ENCODE peak calls at places on chromosome 16, in six cellular contexts. C is transverse colon, P is body of pancreas, V is heart left ventricle, R is IMR-90, Z is spleen. Y is an unnamed sample.

GRCh38 chr16:3654249-3654991 is at the start of gene DNASE1:
- DNase-seq in Z (peak), P (peak), C (peak), V (peak), R (peak), Y (peak)

GRCh38 chr16:81863630-81864352 is 84.7 kb downstream of the PLCG2 start:
- DNase-seq in R (no peak), P (no peak), C (peak), V (no peak), Z (no peak), Y (no peak)

GRCh38 chr16:85736924-85737323 is 14.0 kb downstream of the C16orf74 start:
- DNase-seq in P (no peak), Z (no peak), R (no peak), C (no peak), V (no peak), Y (no peak)

GRCh38 chr16:86019446-86020047 is 120.6 kb downstream of the IRF8 start:
- DNase-seq in P (no peak), Z (no peak), V (no peak), R (no peak), C (no peak), Y (peak)

GRCh38 chr16:81004646-81005353 is 1.9 kb downstream of the CMC2 start:
- DNase-seq in V (no peak), C (no peak), R (peak), P (peak), Z (no peak), Y (no peak)

GRCh38 chr16:57643902-57644301 is 15.5 kb downstream of the ADGRG1 start:
- DNase-seq in P (no peak), C (no peak), R (no peak), V (no peak), Z (no peak), Y (no peak)

GRCh38 chr16:86252596-86252995 is 257.7 kb upstream of the FOXF1 start:
- DNase-seq in R (peak), P (no peak), V (no peak), C (peak), Z (peak), Y (no peak)

GRCh38 chr16:49463529-49463928 is 89.9 kb downstream of the C16orf78 start:
- DNase-seq in C (peak), V (no peak), R (no peak), P (peak), Z (peak), Y (peak)

GRCh38 chr16:87531418-87531817 is 38.6 kb upstream of the ZCCHC14 start:
- DNase-seq in C (no peak), R (no peak), P (no peak), V (no peak), Z (no peak), Y (no peak)

GRCh38 chr16:2856061-2856670 is 1.8 kb downstream of the PRSS22 start:
- DNase-seq in R (no peak), Z (peak), P (peak), V (no peak), C (peak), Y (no peak)

GRCh38 chr16:23107878-23108277 is 41.4 kb downstream of the USP31 start:
- DNase-seq in V (no peak), R (no peak), P (no peak), C (no peak), Z (no peak), Y (no peak)

GRCh38 chr16:48676836-48677235 is 66.9 kb upstream of the N4BP1 start:
- DNase-seq in C (no peak), P (no peak), Z (no peak), R (peak), V (no peak), Y (no peak)

GRCh38 chr16:85446846-85447656 is 166.1 kb upstream of the GSE1 start:
- DNase-seq in R (no peak), P (peak), C (peak), V (no peak), Z (peak), Y (no peak)

GRCh38 chr16:75620326-75621169 is 2.5 kb downstream of the ADAT1 start:
- DNase-seq in Z (peak), C (peak), P (no peak), V (no peak), R (no peak), Y (no peak)

GRCh38 chr16:80743772-80744171 is 60.6 kb downstream of the CDYL2 start:
- DNase-seq in Z (no peak), R (peak), P (no peak), V (no peak), C (no peak), Y (no peak)

DNA sequence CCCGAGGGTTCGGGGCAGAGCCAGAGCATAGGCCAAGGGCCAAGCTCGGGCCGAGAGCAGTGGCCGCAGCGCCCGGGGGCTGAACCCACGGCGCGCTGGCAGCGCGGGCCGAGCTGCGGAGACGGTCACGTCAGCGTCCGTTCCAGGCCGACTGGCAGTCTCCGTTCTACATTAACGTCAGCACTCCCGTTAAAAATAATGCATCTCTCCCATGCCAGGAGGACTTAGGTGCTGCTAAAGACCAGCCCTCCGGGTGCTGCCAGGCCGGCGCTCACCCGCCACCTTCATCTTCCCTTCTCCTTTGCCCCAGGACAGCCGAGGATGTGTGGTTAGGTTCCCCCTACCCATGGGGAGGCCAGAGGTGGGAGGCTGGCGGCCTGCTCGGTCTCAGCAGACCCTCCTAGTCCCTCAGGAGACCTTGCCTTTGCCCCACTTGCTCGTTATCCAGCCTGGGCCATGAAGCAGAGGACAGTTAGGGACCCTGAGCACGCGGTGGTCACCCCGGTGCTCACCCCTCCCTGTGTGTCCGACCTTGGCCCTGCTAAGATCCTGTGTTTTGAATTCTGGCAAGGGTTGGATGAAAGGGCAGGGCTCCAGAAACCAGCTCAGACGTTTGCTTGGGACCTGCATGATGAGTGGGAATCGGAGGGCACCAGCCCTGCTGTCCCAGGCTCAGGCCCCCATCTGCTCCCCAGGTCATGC is 570 bp downstream of the MPG start:
- DNase-seq in C (no peak), Z (peak), V (peak), R (peak), P (peak), Y (no peak)
- H3K4me3 ChIP-seq in C (peak), Z (peak), V (peak), R (peak), P (peak), Y (peak)

DNA sequence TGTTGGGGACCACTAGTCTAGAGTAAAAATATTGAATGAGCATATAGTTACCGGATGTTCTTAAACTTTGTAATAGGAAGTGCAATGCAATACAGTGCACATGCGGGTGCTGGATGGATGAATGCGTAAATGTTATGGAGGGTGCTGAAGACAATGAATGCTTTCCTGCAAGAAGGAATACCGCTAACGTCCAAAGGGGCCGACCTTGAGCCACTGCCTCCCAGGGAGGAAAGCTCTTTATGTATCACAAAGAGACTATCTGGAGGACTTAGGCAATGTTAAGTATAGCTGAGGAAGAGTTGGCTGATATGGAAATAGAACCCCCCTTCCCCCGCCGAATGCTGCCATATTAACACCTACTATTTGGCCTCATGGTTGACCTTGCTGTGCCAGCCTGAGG is 27.5 kb upstream of the SHCBP1 start:
- DNase-seq in R (no peak), C (no peak), Z (no peak), V (no peak), P (no peak), Y (no peak)
- TF ChIP-seq POLR2A in R (no peak), C (no peak), Z (no peak), V (no peak), P (no peak), Y (no peak)

DNA sequence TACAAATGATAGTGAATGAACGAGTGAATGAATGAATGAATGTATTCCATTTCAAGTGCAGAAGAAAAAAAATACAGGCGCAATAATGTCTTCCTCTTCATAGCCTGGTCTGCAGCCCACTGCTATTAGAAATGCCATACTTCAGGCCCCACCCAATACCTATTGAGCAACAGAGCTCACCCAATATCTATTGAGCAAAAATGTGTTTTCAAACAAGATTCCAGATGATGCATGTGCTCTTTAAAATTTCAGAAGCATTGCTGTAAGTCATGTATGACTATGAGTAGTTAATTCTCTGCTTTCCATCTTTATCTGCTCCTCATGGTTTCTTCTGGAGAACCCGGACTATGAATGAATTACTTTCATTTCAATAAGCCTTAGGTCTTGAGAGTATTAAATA is 308.2 kb downstream of the XYLT1 start:
- DNase-seq in P (no peak), V (no peak), R (no peak), Z (no peak), C (no peak), Y (no peak)
- H3K4me3 ChIP-seq in P (no peak), V (no peak), R (no peak), Z (no peak), C (no peak), Y (no peak)

GRCh38 chr16:27269300-27270150 is 953 bp upstream of the NSMCE1 start:
- DNase-seq in C (no peak), R (no peak), V (no peak), P (no peak), Z (no peak), Y (no peak)

GRCh38 chr16:27265982-27266381 is 2.6 kb downstream of the NSMCE1 start:
- DNase-seq in V (no peak), C (no peak), P (no peak), Z (no peak), R (no peak), Y (no peak)

GRCh38 chr16:27270389-27270788 is 1.8 kb upstream of the NSMCE1 start:
- DNase-seq in Z (no peak), C (no peak), R (no peak), P (no peak), V (no peak), Y (no peak)

GRCh38 chr16:27267037-27267677 is 1.4 kb downstream of the NSMCE1 start:
- DNase-seq in R (no peak), Z (no peak), P (no peak), C (no peak), V (no peak), Y (no peak)

DNA sequence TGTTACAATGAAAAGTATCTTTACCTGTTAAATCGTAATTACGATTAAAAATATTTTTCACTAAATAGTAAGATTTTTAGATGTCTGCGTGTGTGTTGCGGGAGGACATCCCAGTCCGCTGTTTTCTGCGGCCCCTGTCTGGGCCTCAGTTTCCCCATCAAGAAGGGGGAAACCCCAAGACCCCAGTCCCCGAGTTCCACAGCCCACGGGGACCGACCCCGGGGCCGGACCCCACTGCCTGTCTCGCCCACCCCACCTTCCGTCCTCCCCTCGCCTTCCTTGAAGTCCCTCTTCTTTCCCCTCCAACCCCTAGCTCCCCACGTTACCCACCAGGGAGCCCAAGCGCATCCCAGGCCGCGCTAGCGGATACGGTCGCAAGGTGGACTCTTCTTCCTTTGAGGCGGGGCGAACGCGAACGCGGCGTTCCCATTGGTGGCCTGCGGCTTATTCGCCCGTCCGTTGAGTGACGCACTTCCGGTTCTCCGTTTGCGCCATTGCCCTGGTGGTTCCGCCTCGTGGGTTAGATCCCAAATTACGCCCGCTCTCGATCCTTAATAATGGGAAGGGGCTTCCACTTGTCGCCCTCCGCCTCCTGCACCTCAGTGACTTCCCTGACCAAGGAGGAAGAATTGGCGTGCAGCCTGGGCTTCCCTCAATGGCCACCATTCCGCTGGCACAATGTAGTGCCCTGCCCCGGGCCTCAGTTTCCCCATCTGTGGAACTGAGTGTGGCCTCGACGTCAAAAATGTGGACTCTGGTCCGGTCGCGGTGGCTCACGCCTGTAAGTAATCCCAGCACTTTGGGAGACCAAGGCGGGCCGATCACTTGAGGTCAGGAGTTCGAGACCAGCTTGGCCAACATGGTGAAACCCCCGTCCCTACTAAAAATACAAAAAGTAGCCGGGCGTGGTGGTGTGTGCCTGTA is at the start of gene NSMCE1:
- DNase-seq in V (peak), C (peak), R (peak), Z (peak), P (peak), Y (peak)
- TF ChIP-seq POLR2A in V (no peak), C (peak), R (peak), Z (peak), P (peak), Y (no peak)

DNA sequence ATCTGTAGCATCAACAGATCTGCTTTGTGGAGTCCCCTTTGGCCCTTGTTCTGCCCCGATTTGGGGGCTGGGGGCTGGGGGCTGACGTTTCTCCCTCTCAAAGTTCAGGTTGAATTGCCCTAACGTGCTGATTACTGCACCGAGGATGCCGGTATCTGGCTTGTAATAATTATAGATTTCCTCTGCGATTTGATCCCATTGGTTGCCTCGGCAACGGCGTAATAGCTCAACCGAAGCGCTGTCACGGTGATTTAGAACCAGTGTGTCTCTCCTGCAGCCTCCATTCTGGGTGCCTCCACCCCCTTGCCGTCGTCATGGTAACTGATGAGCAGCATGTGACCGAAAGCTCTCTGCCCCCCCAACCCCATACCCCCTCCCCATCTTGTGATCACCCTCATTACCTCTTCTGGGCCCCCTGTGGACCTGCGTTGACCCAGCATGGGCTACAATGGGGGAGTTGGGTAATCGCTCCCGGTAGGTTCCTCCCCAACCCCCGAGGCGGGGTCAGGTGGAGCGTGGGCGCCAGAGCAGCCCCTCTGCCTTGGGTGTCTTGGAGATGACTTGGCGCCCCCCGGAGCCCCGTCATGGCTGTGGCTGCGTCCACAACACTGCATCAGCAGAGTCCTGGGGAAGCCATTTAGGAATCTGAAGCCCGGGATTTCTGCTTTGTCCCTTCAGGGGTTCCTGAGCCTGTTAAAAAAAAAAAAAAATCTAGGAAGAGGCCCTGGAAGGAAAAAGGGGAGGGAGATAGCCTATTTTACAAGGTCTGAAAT is 38.4 kb downstream of the ABAT start:
- DNase-seq in P (peak), V (no peak), R (no peak), Z (no peak), C (no peak), Y (no peak)
- H3K4me3 ChIP-seq in P (no peak), V (no peak), R (no peak), Z (no peak), C (no peak), Y (no peak)

Y was measured in suprapubic skin.